ENCODE peak calls at places on chromosomes 7 and 10, in four cellular contexts. E is breast epithelium, S is GM12878, N is prostate gland. R is an unnamed sample.

GRCh38 chr10:69328346-69328687 is 50.0 kb downstream of the HK1 start:
- DNase-seq in N (no peak), S (no peak), E (no peak), R (no peak)

GRCh38 chr10:133307776-133308430 is 769 bp downstream of the TUBGCP2 start:
- DNase-seq in N (peak), S (peak), E (peak), R (peak)

GRCh38 chr10:47457826-47458225 is 26.1 kb downstream of the ANXA8 start:
- DNase-seq in N (no peak), E (no peak), S (no peak), R (no peak)

GRCh38 chr7:44258423-44258760 is 57.6 kb downstream of the YKT6 start:
- DNase-seq in N (no peak), E (no peak), S (no peak), R (no peak)

GRCh38 chr7:90595341-90595800 is 750 bp upstream of the CDK14 start:
- DNase-seq in E (no peak), N (no peak), S (no peak), R (no peak)

GRCh38 chr7:23893942-23894890 is 184.2 kb downstream of the STK31 start:
- DNase-seq in E (no peak), N (no peak), S (peak), R (peak)

GRCh38 chr10:79061441-79062315 is 7.1 kb upstream of the ZMIZ1 start:
- DNase-seq in E (no peak), N (no peak), S (no peak), R (no peak)

GRCh38 chr10:86815035-86815617 is 58.7 kb downstream of the BMPR1A start:
- DNase-seq in N (no peak), E (no peak), S (no peak), R (no peak)

GRCh38 chr7:105829681-105830322 is 46.6 kb downstream of the ATXN7L1 start:
- DNase-seq in S (no peak), E (no peak), N (no peak), R (no peak)

GRCh38 chr10:25651534-25651933 is 282.5 kb upstream of the MYO3A start:
- DNase-seq in S (no peak), N (no peak), E (no peak), R (no peak)

GRCh38 chr10:114095676-114096331 is 52.1 kb downstream of the ADRB1 start:
- DNase-seq in E (no peak), S (no peak), N (no peak), R (no peak)

GRCh38 chr10:33927347-33927746 is 592.9 kb upstream of the NRP1 start:
- DNase-seq in E (no peak), S (no peak), N (no peak), R (no peak)

GRCh38 chr10:17607603-17608332 is 9.4 kb downstream of the HACD1 start:
- DNase-seq in E (no peak), S (no peak), N (no peak), R (peak)

GRCh38 chr10:98404571-98405396 is 10.2 kb downstream of the PYROXD2 start:
- DNase-seq in N (no peak), S (no peak), E (no peak), R (no peak)

GRCh38 chr7:21617916-21618390 is 75.1 kb downstream of the DNAH11 start:
- DNase-seq in N (peak), E (no peak), S (no peak), R (no peak)

GRCh38 chr7:137354361-137354760 is 10.8 kb upstream of the PTN start:
- DNase-seq in S (no peak), N (no peak), E (peak), R (no peak)

GRCh38 chr10:110932505-110933180 is 13.2 kb downstream of the SHOC2 start:
- DNase-seq in S (no peak), E (no peak), N (no peak), R (no peak)
- TF ChIP-seq POLR2AphosphoS5 in S (no peak), E (no peak), N (no peak), R (no peak)

GRCh38 chr7:143148050-143148449 is 16.2 kb downstream of the PIP start:
- DNase-seq in N (no peak), E (no peak), S (no peak), R (no peak)

GRCh38 chr7:143147070-143147469 is 15.2 kb downstream of the PIP start:
- DNase-seq in S (no peak), N (no peak), E (no peak), R (no peak)

GRCh38 chr7:143148651-143149050 is 16.8 kb downstream of the PIP start:
- DNase-seq in N (no peak), E (no peak), S (no peak), R (no peak)
- TF ChIP-seq POLR2AphosphoS5 in N (no peak), E (no peak), S (no peak), R (no peak)

GRCh38 chr10:110495731-110496552 is 1.8 kb upstream of the DUSP5 start:
- DNase-seq in E (no peak), S (no peak), N (no peak), R (no peak)
- TF ChIP-seq POLR2AphosphoS5 in E (no peak), S (no peak), N (no peak), R (no peak)

GRCh38 chr7:100890640-100891521 is 1.4 kb upstream of the UFSP1 start:
- DNase-seq in E (no peak), N (no peak), S (no peak), R (no peak)
- TF ChIP-seq POLR2AphosphoS5 in E (no peak), N (no peak), S (no peak), R (no peak)

DNA sequence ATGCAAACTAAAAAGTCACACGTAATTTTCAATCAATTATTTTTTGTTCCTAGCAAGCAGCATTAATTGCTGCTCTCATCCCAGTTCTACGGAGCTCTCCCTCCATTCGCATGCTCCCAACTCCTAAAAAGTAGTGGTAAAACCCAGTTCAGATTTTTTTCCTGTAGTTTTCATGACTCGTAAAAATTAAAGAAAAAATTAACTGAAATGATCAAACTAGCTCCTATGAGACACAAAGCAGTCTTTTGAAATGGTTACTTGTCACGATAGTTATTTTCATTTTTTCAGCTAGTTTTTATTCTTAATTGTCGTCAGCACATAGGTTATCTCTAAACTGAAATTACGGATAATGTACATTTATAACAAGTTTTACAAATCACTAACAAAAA is 1.8 kb downstream of the HNRNPA2B1 start:
- DNase-seq in S (no peak), E (no peak), N (no peak), R (no peak)
- TF ChIP-seq POLR2AphosphoS5 in S (no peak), E (no peak), N (peak), R (no peak)

DNA sequence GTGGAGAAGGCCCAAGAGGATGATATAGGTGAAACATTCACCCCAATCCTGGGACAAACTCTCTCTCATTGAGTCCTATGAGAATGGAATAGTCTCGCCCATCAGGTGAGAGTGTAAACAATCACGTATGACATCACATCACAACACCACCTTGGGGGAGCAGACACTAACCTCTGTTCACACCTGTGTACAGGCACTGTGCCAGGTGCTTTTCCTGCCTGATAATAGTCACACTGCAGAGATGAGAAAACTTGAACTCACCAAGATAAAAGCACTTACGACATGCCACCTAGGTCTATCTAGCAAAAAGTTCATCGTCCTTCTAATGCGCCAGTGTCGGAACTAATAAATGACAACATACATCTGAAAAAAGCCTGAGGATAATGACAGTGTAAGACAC is 187.8 kb downstream of the FAM107B start:
- DNase-seq in N (no peak), S (no peak), E (no peak), R (no peak)
- TF ChIP-seq POLR2AphosphoS5 in N (no peak), S (no peak), E (no peak), R (no peak)